ENCODE peak calls at places on chromosomes 13 and 19, in ten cellular contexts. One of them, this sample, is unnamed. For H3K27me3, the result is how much of the 10 kb centered on the place peaks cover.

GRCh38 chr19:5804516-5805464 is at the start of gene NRTN:
- DNase-seq in stomach: peak
- DNase-seq in HCT116: no peak
- DNase-seq in breast epithelium: no peak
- DNase-seq in upper lobe of left lung: peak
- DNase-seq in suprapubic skin: no peak
- DNase-seq in transverse colon: peak
- DNase-seq in prostate gland: no peak
- DNase-seq in spleen: peak
- DNase-seq in GM12878: no peak
- DNase-seq in this sample: peak

GRCh38 chr13:41802684-41803554 is 158.0 kb downstream of the VWA8 start:
- DNase-seq in stomach: no peak
- DNase-seq in HCT116: no peak
- DNase-seq in breast epithelium: no peak
- DNase-seq in upper lobe of left lung: no peak
- DNase-seq in suprapubic skin: no peak
- DNase-seq in transverse colon: no peak
- DNase-seq in prostate gland: no peak
- DNase-seq in spleen: no peak
- DNase-seq in GM12878: no peak
- DNase-seq in this sample: no peak

GRCh38 chr19:32873560-32873959 is 4.0 kb upstream of the SLC7A9 start:
- DNase-seq in stomach: no peak
- DNase-seq in HCT116: no peak
- DNase-seq in breast epithelium: no peak
- DNase-seq in upper lobe of left lung: no peak
- DNase-seq in suprapubic skin: no peak
- DNase-seq in transverse colon: no peak
- DNase-seq in prostate gland: no peak
- DNase-seq in spleen: peak
- DNase-seq in GM12878: no peak
- DNase-seq in this sample: no peak

GRCh38 chr13:63840551-63841421 is 2425.1 kb upstream of the PCDH20 start:
- DNase-seq in stomach: no peak
- DNase-seq in HCT116: no peak
- DNase-seq in breast epithelium: no peak
- DNase-seq in upper lobe of left lung: peak
- DNase-seq in suprapubic skin: no peak
- DNase-seq in transverse colon: no peak
- DNase-seq in prostate gland: no peak
- DNase-seq in spleen: no peak
- DNase-seq in GM12878: no peak
- DNase-seq in this sample: no peak

GRCh38 chr19:13984875-13985741 is 21.0 kb downstream of the RFX1 start:
- DNase-seq in stomach: no peak
- DNase-seq in HCT116: no peak
- DNase-seq in breast epithelium: no peak
- DNase-seq in upper lobe of left lung: no peak
- DNase-seq in suprapubic skin: no peak
- DNase-seq in transverse colon: no peak
- DNase-seq in prostate gland: no peak
- DNase-seq in spleen: no peak
- DNase-seq in GM12878: no peak
- DNase-seq in this sample: no peak

GRCh38 chr19:7483720-7484201 is 5.1 kb downstream of the PEX11G start:
- DNase-seq in stomach: no peak
- DNase-seq in HCT116: no peak
- DNase-seq in breast epithelium: no peak
- DNase-seq in upper lobe of left lung: no peak
- DNase-seq in suprapubic skin: no peak
- DNase-seq in transverse colon: no peak
- DNase-seq in prostate gland: no peak
- DNase-seq in spleen: no peak
- DNase-seq in GM12878: no peak
- DNase-seq in this sample: no peak

GRCh38 chr13:112743451-112744305 is 53.8 kb downstream of the ATP11A start:
- DNase-seq in stomach: no peak
- DNase-seq in HCT116: no peak
- DNase-seq in breast epithelium: no peak
- DNase-seq in upper lobe of left lung: no peak
- DNase-seq in suprapubic skin: no peak
- DNase-seq in transverse colon: no peak
- DNase-seq in prostate gland: no peak
- DNase-seq in spleen: peak
- DNase-seq in GM12878: no peak
- DNase-seq in this sample: no peak

GRCh38 chr13:40130871-40131636 is 475.6 kb downstream of the COG6 start:
- DNase-seq in stomach: no peak
- DNase-seq in HCT116: peak
- DNase-seq in breast epithelium: no peak
- DNase-seq in upper lobe of left lung: no peak
- DNase-seq in suprapubic skin: no peak
- DNase-seq in transverse colon: peak
- DNase-seq in prostate gland: no peak
- DNase-seq in spleen: no peak
- DNase-seq in GM12878: no peak
- DNase-seq in this sample: no peak

GRCh38 chr19:35303357-35303915 is 11.5 kb downstream of the MAG start:
- DNase-seq in stomach: no peak
- DNase-seq in HCT116: no peak
- DNase-seq in breast epithelium: no peak
- DNase-seq in upper lobe of left lung: no peak
- DNase-seq in suprapubic skin: peak
- DNase-seq in transverse colon: no peak
- DNase-seq in prostate gland: no peak
- DNase-seq in spleen: no peak
- DNase-seq in GM12878: no peak
- DNase-seq in this sample: no peak

GRCh38 chr19:18790566-18791314 is at the start of gene COMP:
- DNase-seq in stomach: no peak
- DNase-seq in HCT116: no peak
- DNase-seq in breast epithelium: no peak
- DNase-seq in upper lobe of left lung: peak
- DNase-seq in suprapubic skin: no peak
- DNase-seq in transverse colon: no peak
- DNase-seq in prostate gland: no peak
- DNase-seq in spleen: peak
- DNase-seq in GM12878: no peak
- DNase-seq in this sample: no peak

GRCh38 chr13:96373597-96373996 is 283.7 kb downstream of the HS6ST3 start:
- DNase-seq in stomach: no peak
- DNase-seq in HCT116: no peak
- DNase-seq in breast epithelium: no peak
- DNase-seq in upper lobe of left lung: no peak
- DNase-seq in suprapubic skin: no peak
- DNase-seq in transverse colon: no peak
- DNase-seq in prostate gland: no peak
- DNase-seq in spleen: no peak
- DNase-seq in GM12878: no peak
- DNase-seq in this sample: no peak

GRCh38 chr19:45955905-45956608 is 17.6 kb downstream of the NOVA2 start:
- DNase-seq in stomach: no peak
- DNase-seq in HCT116: peak
- DNase-seq in breast epithelium: no peak
- DNase-seq in upper lobe of left lung: no peak
- DNase-seq in suprapubic skin: no peak
- DNase-seq in transverse colon: no peak
- DNase-seq in prostate gland: no peak
- DNase-seq in spleen: peak
- DNase-seq in GM12878: no peak
- DNase-seq in this sample: peak

GRCh38 chr13:108272333-108272732 is 2.8 kb downstream of the TNFSF13B start:
- DNase-seq in stomach: no peak
- DNase-seq in HCT116: no peak
- DNase-seq in breast epithelium: no peak
- DNase-seq in upper lobe of left lung: no peak
- DNase-seq in suprapubic skin: no peak
- DNase-seq in transverse colon: no peak
- DNase-seq in prostate gland: no peak
- DNase-seq in spleen: no peak
- DNase-seq in GM12878: no peak
- DNase-seq in this sample: no peak

GRCh38 chr19:38845374-38846024 is 4.3 kb downstream of the HNRNPL start:
- DNase-seq in stomach: no peak
- DNase-seq in HCT116: no peak
- DNase-seq in breast epithelium: no peak
- DNase-seq in upper lobe of left lung: no peak
- DNase-seq in suprapubic skin: no peak
- DNase-seq in transverse colon: no peak
- DNase-seq in prostate gland: no peak
- DNase-seq in spleen: peak
- DNase-seq in GM12878: no peak
- DNase-seq in this sample: no peak

GRCh38 chr19:10870501-10870954 is 825 bp upstream of the CARM1 start:
- DNase-seq in stomach: no peak
- DNase-seq in HCT116: no peak
- DNase-seq in breast epithelium: no peak
- DNase-seq in upper lobe of left lung: no peak
- DNase-seq in suprapubic skin: no peak
- DNase-seq in transverse colon: no peak
- DNase-seq in prostate gland: no peak
- DNase-seq in spleen: no peak
- DNase-seq in GM12878: no peak
- DNase-seq in this sample: no peak
- TF ChIP-seq POLR2AphosphoS5 in stomach: no peak
- TF ChIP-seq POLR2AphosphoS5 in HCT116: peak
- TF ChIP-seq POLR2AphosphoS5 in breast epithelium: no peak
- TF ChIP-seq POLR2AphosphoS5 in upper lobe of left lung: no peak
- TF ChIP-seq POLR2AphosphoS5 in suprapubic skin: no peak
- TF ChIP-seq POLR2AphosphoS5 in transverse colon: no peak
- TF ChIP-seq POLR2AphosphoS5 in prostate gland: no peak
- TF ChIP-seq POLR2AphosphoS5 in spleen: no peak
- TF ChIP-seq POLR2AphosphoS5 in GM12878: peak
- TF ChIP-seq POLR2AphosphoS5 in this sample: no peak

GRCh38 chr19:30388327-30388726 is 16.1 kb downstream of the ZNF536 start:
- DNase-seq in stomach: no peak
- DNase-seq in HCT116: no peak
- DNase-seq in breast epithelium: no peak
- DNase-seq in upper lobe of left lung: peak
- DNase-seq in suprapubic skin: no peak
- DNase-seq in transverse colon: no peak
- DNase-seq in prostate gland: no peak
- DNase-seq in spleen: no peak
- DNase-seq in GM12878: no peak
- DNase-seq in this sample: no peak

GRCh38 chr19:30388819-30389218 is 16.6 kb downstream of the ZNF536 start:
- DNase-seq in stomach: no peak
- DNase-seq in HCT116: no peak
- DNase-seq in breast epithelium: no peak
- DNase-seq in upper lobe of left lung: no peak
- DNase-seq in suprapubic skin: no peak
- DNase-seq in transverse colon: no peak
- DNase-seq in prostate gland: no peak
- DNase-seq in spleen: no peak
- DNase-seq in GM12878: no peak
- DNase-seq in this sample: no peak

GRCh38 chr19:30391554-30392551 is 19.7 kb downstream of the ZNF536 start:
- DNase-seq in stomach: no peak
- DNase-seq in HCT116: no peak
- DNase-seq in breast epithelium: no peak
- DNase-seq in upper lobe of left lung: no peak
- DNase-seq in suprapubic skin: no peak
- DNase-seq in transverse colon: no peak
- DNase-seq in prostate gland: no peak
- DNase-seq in spleen: no peak
- DNase-seq in GM12878: no peak
- DNase-seq in this sample: no peak

GRCh38 chr19:30391052-30391451 is 18.9 kb downstream of the ZNF536 start:
- DNase-seq in stomach: no peak
- DNase-seq in HCT116: no peak
- DNase-seq in breast epithelium: no peak
- DNase-seq in upper lobe of left lung: no peak
- DNase-seq in suprapubic skin: no peak
- DNase-seq in transverse colon: no peak
- DNase-seq in prostate gland: no peak
- DNase-seq in spleen: no peak
- DNase-seq in GM12878: no peak
- DNase-seq in this sample: no peak

DNA sequence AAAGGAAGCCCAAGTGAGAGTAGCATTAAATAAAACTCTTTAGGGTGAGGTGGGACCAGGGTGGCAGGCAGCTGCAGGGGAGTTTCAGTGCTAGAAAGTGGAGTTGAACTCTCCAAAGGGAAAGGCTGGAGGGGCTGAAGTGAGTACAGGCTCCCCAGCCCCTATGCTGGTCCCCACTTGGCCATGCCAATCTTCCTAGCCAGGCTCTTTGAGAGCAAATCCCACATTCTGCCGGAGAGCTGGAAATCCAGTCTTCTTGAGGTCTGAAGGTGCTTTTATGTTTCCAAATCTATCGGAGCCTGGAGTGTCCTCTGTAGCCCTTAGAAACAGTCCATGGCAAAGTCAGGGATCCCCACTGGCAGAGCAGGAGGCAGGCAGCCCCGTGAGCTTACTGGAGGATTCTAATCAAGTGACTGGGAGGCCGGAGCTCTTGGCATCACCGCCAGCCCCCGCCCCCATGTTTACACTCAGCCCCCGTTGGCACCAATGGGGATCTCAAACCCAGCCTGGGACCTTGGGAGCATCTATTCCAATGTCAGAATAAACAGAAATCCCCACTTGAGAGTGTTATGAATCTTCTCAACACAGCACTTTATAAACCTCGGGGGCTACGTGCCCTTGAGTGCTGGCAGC is 18.3 kb downstream of the ZNF536 start:
- DNase-seq in stomach: no peak
- DNase-seq in HCT116: no peak
- DNase-seq in breast epithelium: no peak
- DNase-seq in upper lobe of left lung: no peak
- DNase-seq in suprapubic skin: no peak
- DNase-seq in transverse colon: no peak
- DNase-seq in prostate gland: no peak
- DNase-seq in spleen: no peak
- DNase-seq in GM12878: no peak
- DNase-seq in this sample: no peak
- H3K27me3 ChIP-seq in stomach: under half
- H3K27me3 ChIP-seq in HCT116: under half
- H3K27me3 ChIP-seq in breast epithelium: under half
- H3K27me3 ChIP-seq in upper lobe of left lung: under half
- H3K27me3 ChIP-seq in suprapubic skin: under half
- H3K27me3 ChIP-seq in transverse colon: under half
- H3K27me3 ChIP-seq in prostate gland: under half
- H3K27me3 ChIP-seq in spleen: under half
- H3K27me3 ChIP-seq in GM12878: under half
- H3K27me3 ChIP-seq in this sample: under half

GRCh38 chr19:1275260-1275975 is at the start of gene FAM174C:
- DNase-seq in stomach: peak
- DNase-seq in HCT116: peak
- DNase-seq in breast epithelium: peak
- DNase-seq in upper lobe of left lung: peak
- DNase-seq in suprapubic skin: peak
- DNase-seq in transverse colon: peak
- DNase-seq in prostate gland: peak
- DNase-seq in spleen: peak
- DNase-seq in GM12878: peak
- DNase-seq in this sample: peak
- TF ChIP-seq POLR2A in stomach: no peak
- TF ChIP-seq POLR2A in HCT116: peak
- TF ChIP-seq POLR2A in breast epithelium: peak
- TF ChIP-seq POLR2A in upper lobe of left lung: peak
- TF ChIP-seq POLR2A in suprapubic skin: peak
- TF ChIP-seq POLR2A in transverse colon: peak
- TF ChIP-seq POLR2A in prostate gland: peak
- TF ChIP-seq POLR2A in spleen: peak
- TF ChIP-seq POLR2A in GM12878: peak
- TF ChIP-seq POLR2A in this sample: peak

GRCh38 chr13:111668451-111668850 is 348.0 kb downstream of the TEX29 start:
- DNase-seq in stomach: no peak
- DNase-seq in HCT116: no peak
- DNase-seq in breast epithelium: no peak
- DNase-seq in upper lobe of left lung: peak
- DNase-seq in suprapubic skin: no peak
- DNase-seq in transverse colon: no peak
- DNase-seq in prostate gland: no peak
- DNase-seq in spleen: no peak
- DNase-seq in GM12878: no peak
- DNase-seq in this sample: no peak
- TF ChIP-seq POLR2AphosphoS5 in stomach: no peak
- TF ChIP-seq POLR2AphosphoS5 in HCT116: no peak
- TF ChIP-seq POLR2AphosphoS5 in breast epithelium: no peak
- TF ChIP-seq POLR2AphosphoS5 in upper lobe of left lung: no peak
- TF ChIP-seq POLR2AphosphoS5 in suprapubic skin: no peak
- TF ChIP-seq POLR2AphosphoS5 in transverse colon: no peak
- TF ChIP-seq POLR2AphosphoS5 in prostate gland: no peak
- TF ChIP-seq POLR2AphosphoS5 in spleen: no peak
- TF ChIP-seq POLR2AphosphoS5 in GM12878: no peak
- TF ChIP-seq POLR2AphosphoS5 in this sample: no peak

This sample was measured in sigmoid colon.